ENCODE peak calls at places on chromosomes 4 and X, in six cellular contexts. Q is psoas muscle, K is heart right ventricle, U is cardiac muscle cell, S is A549, Y is endothelial cell of umbilical vein. A is an unnamed sample.

GRCh38 chr4:158129649-158130048 is 43.2 kb downstream of the GASK1B start:
- DNase-seq in Q (no peak), S (no peak), U (no peak), Y (no peak), K (no peak), A (no peak)

GRCh38 chr4:135032670-135033069 is 831.1 kb upstream of the PABPC4L start:
- DNase-seq in Y (no peak), Q (no peak), U (no peak), S (no peak), K (no peak), A (no peak)

GRCh38 chr4:1370321-1371124 is 23.5 kb downstream of the UVSSA start:
- DNase-seq in Y (no peak), U (no peak), K (no peak), Q (no peak), S (no peak), A (no peak)

GRCh38 chr4:102430511-102430910 is 70.6 kb upstream of the NFKB1 start:
- DNase-seq in U (peak; percentile 39), Q (no peak), Y (peak; percentile 50), K (no peak), S (peak; percentile 27), A (no peak)

GRCh38 chr4:148059617-148060180 is 327.8 kb downstream of the ARHGAP10 start:
- DNase-seq in S (no peak), U (no peak), Y (no peak), Q (no peak), K (peak; percentile 42), A (no peak)

GRCh38 chr4:148238797-148239196 is 203.4 kb downstream of the NR3C2 start:
- DNase-seq in S (no peak), K (no peak), Y (no peak), U (no peak), Q (no peak), A (no peak)

GRCh38 chr4:77599378-77599777 is 6.2 kb upstream of the CXCL13 start:
- DNase-seq in Q (no peak), Y (peak; percentile 37), K (no peak), S (peak; percentile 34), U (peak; percentile 68), A (peak; percentile 55)

GRCh38 chrX:2242980-2243379 is 257.8 kb downstream of the DHRSX start:
- DNase-seq in S (no peak), U (no peak), Y (no peak), Q (no peak), K (no peak), A (no peak)

GRCh38 chr4:113707013-113707412 is 54.5 kb downstream of the CAMK2D start:
- DNase-seq in Y (no peak), U (peak; percentile 14), S (no peak), Q (no peak), K (no peak), A (no peak)

GRCh38 chr4:98572697-98573096 is 85.7 kb downstream of the TSPAN5 start:
- DNase-seq in Y (no peak), K (no peak), Q (no peak), S (no peak), U (no peak), A (no peak)

DNA sequence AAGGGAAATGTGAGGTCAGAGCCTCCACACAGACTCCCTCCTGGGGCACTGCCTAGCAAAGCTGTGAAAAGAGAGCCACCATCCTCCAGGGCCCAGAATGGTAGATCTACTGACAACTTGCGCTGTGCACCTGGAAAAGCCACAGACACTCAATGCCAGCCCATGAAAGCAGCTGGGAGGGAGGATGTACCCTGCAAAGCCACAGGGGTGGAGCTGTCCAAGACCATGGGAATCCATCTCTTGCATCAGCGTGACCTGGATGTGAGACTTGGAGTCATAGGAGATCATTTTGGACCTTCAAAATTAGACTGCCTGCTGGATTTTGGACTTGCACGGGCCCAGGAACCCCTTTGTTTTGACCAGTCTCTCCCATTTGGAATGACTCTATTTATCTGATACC is 22.8 kb downstream of the CDKN2AIP start:
- DNase-seq in U (no peak), Q (no peak), Y (no peak), S (no peak), K (no peak), A (no peak)
- H3K4me3 ChIP-seq in U (no peak overlapping the region), Q (no peak overlapping the region), Y (no peak overlapping the region), S (no peak overlapping the region), K (no peak overlapping the region), A (no peak overlapping the region)

DNA sequence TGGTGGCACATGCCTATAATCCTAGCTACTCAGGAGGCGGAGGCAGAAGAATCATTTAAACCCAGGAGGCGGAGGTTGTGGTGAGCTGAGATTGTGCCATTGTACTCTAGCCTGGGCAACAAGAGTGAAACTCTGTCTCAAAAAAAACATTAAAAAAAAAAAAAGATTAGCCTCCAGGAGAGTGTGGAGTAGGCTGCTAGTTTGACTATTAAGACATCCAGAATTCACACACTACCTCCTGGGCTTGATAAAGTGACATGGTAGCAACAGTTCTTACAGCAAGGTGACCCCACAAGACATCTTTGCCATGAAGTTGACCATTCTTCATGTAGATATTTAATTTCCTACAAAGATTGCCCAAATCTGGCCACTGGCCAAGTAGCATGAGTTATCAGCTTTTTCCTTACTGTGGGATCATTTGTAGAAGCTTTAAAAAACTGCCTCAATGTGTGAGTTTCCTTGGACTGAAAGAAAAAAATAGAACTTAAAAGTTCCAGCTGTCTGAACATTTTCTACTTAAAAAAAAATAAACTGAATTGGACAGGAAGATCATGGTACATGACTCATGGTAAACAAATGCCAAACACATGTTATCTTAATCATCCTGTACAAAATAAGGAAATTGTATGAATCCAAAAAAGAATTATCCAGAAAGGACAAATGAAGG is 35.3 kb upstream of the SPRY1 start:
- DNase-seq in U (peak; percentile 90), Y (peak; percentile 93), K (no peak), Q (no peak), S (peak; percentile 13), A (peak; percentile 52)
- H3K27ac ChIP-seq in U (no peak overlapping the region), Y (peak overlapping the region; percentile 98), K (peak overlapping the region; percentile 51), Q (peak overlapping the region; percentile 64), S (peak overlapping the region; percentile 39), A (peak overlapping the region; percentile 4)

DNA sequence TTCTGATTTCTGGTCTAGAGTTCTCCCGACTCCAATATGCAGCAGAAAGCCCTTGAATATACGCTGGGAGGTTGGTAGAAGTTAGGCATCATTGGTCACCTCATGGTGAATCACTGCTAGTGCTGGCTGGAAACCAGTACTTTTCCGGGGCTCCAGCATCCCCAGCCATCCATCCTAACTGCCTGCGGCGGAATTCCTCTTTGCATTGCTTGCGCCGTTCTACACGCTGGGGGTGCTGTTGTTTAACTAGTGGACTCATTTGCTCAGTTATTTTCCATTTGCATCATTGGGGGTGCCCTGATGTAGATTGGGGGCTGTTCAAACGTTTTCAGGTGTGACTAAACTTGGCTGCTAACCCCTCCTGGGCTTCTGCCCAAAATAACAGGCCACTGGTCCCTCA is 23.3 kb upstream of the GPR50 start:
- DNase-seq in Y (no peak), S (peak; percentile 25), K (no peak), U (peak; percentile 7), Q (no peak), A (peak; percentile 4)
- TF ChIP-seq CTCF in Y (no peak), S (peak; percentile 22), K (no peak), U (peak; percentile 28), Q (no peak), A (peak; percentile 47)

GRCh38 chr4:39865280-39865679 is 112.4 kb downstream of the PDS5A start:
- DNase-seq in Y (no peak), K (no peak), S (no peak), U (no peak), Q (no peak), A (no peak)
- H3K4me3 ChIP-seq in Y (no peak overlapping the region), K (no peak overlapping the region), S (no peak overlapping the region), U (no peak overlapping the region), Q (no peak overlapping the region), A (no peak overlapping the region)

GRCh38 chr4:120923201-120923522 is 636 bp upstream of the PRDM5 start:
- DNase-seq in K (no peak), S (no peak), Q (no peak), U (no peak), Y (no peak), A (no peak)
- H3K27ac ChIP-seq in K (peak overlapping the region; percentile 94), S (peak overlapping the region; percentile 99), Q (peak overlapping the region; percentile 83), U (peak overlapping the region; percentile 86), Y (peak overlapping the region; percentile 49), A (no peak overlapping the region)